ENCODE peak calls at places on chromosomes 7 and 10, in eight cellular contexts. One of them, this sample, is unnamed.

GRCh38 chr7:44867073-44867990 is 18.0 kb downstream of the PURB start:
- DNase-seq in heart left ventricle: peak
- DNase-seq in AG09319: no peak
- DNase-seq in A549: peak
- DNase-seq in AG09309: peak
- DNase-seq in stimulated activated CD4-positive, alpha-beta T cell treated with anti-CD3 and anti-CD28 coated beads, Interleukin-4, amount 100 ng/mL, for 24 hours: peak
- DNase-seq in pancreas: no peak
- DNase-seq in substantia nigra: no peak
- DNase-seq in this sample: peak

GRCh38 chr10:76429331-76429625 is 997.9 kb downstream of the LRMDA start:
- DNase-seq in heart left ventricle: no peak
- DNase-seq in AG09319: no peak
- DNase-seq in A549: no peak
- DNase-seq in AG09309: no peak
- DNase-seq in stimulated activated CD4-positive, alpha-beta T cell treated with anti-CD3 and anti-CD28 coated beads, Interleukin-4, amount 100 ng/mL, for 24 hours: no peak
- DNase-seq in pancreas: no peak
- DNase-seq in substantia nigra: no peak
- DNase-seq in this sample: no peak

GRCh38 chr10:95440756-95441546 is 120.2 kb downstream of the SORBS1 start:
- DNase-seq in heart left ventricle: no peak
- DNase-seq in AG09319: no peak
- DNase-seq in A549: no peak
- DNase-seq in AG09309: no peak
- DNase-seq in stimulated activated CD4-positive, alpha-beta T cell treated with anti-CD3 and anti-CD28 coated beads, Interleukin-4, amount 100 ng/mL, for 24 hours: no peak
- DNase-seq in pancreas: peak
- DNase-seq in substantia nigra: no peak
- DNase-seq in this sample: no peak

GRCh38 chr10:24556746-24557742 is 166.6 kb downstream of the ARHGAP21 start:
- DNase-seq in heart left ventricle: no peak
- DNase-seq in AG09319: peak
- DNase-seq in A549: peak
- DNase-seq in AG09309: peak
- DNase-seq in stimulated activated CD4-positive, alpha-beta T cell treated with anti-CD3 and anti-CD28 coated beads, Interleukin-4, amount 100 ng/mL, for 24 hours: peak
- DNase-seq in pancreas: no peak
- DNase-seq in substantia nigra: no peak
- DNase-seq in this sample: no peak

GRCh38 chr10:43322769-43323168 is 48.7 kb upstream of the FXYD4 start:
- DNase-seq in heart left ventricle: peak
- DNase-seq in AG09319: peak
- DNase-seq in A549: peak
- DNase-seq in AG09309: no peak
- DNase-seq in stimulated activated CD4-positive, alpha-beta T cell treated with anti-CD3 and anti-CD28 coated beads, Interleukin-4, amount 100 ng/mL, for 24 hours: peak
- DNase-seq in pancreas: peak
- DNase-seq in substantia nigra: peak
- DNase-seq in this sample: peak

GRCh38 chr10:11171452-11171851 is 153.8 kb downstream of the CELF2 start:
- DNase-seq in heart left ventricle: no peak
- DNase-seq in AG09319: no peak
- DNase-seq in A549: no peak
- DNase-seq in AG09309: no peak
- DNase-seq in stimulated activated CD4-positive, alpha-beta T cell treated with anti-CD3 and anti-CD28 coated beads, Interleukin-4, amount 100 ng/mL, for 24 hours: no peak
- DNase-seq in pancreas: no peak
- DNase-seq in substantia nigra: no peak
- DNase-seq in this sample: no peak

GRCh38 chr7:83469076-83469475 is 179.9 kb downstream of the SEMA3E start:
- DNase-seq in heart left ventricle: no peak
- DNase-seq in AG09319: peak
- DNase-seq in A549: no peak
- DNase-seq in AG09309: peak
- DNase-seq in stimulated activated CD4-positive, alpha-beta T cell treated with anti-CD3 and anti-CD28 coated beads, Interleukin-4, amount 100 ng/mL, for 24 hours: no peak
- DNase-seq in pancreas: no peak
- DNase-seq in substantia nigra: no peak
- DNase-seq in this sample: no peak

GRCh38 chr10:129935861-129936140 is 28.3 kb downstream of the EBF3 start:
- DNase-seq in heart left ventricle: no peak
- DNase-seq in AG09319: no peak
- DNase-seq in A549: no peak
- DNase-seq in AG09309: no peak
- DNase-seq in stimulated activated CD4-positive, alpha-beta T cell treated with anti-CD3 and anti-CD28 coated beads, Interleukin-4, amount 100 ng/mL, for 24 hours: no peak
- DNase-seq in pancreas: no peak
- DNase-seq in substantia nigra: no peak
- DNase-seq in this sample: no peak

GRCh38 chr10:106980711-106981460 is 183.6 kb downstream of the SORCS1 start:
- DNase-seq in heart left ventricle: no peak
- DNase-seq in AG09319: no peak
- DNase-seq in A549: no peak
- DNase-seq in AG09309: no peak
- DNase-seq in stimulated activated CD4-positive, alpha-beta T cell treated with anti-CD3 and anti-CD28 coated beads, Interleukin-4, amount 100 ng/mL, for 24 hours: no peak
- DNase-seq in pancreas: no peak
- DNase-seq in substantia nigra: no peak
- DNase-seq in this sample: no peak

GRCh38 chr10:86498608-86499007 is 23.0 kb downstream of the WAPL start:
- DNase-seq in heart left ventricle: no peak
- DNase-seq in AG09319: no peak
- DNase-seq in A549: no peak
- DNase-seq in AG09309: no peak
- DNase-seq in stimulated activated CD4-positive, alpha-beta T cell treated with anti-CD3 and anti-CD28 coated beads, Interleukin-4, amount 100 ng/mL, for 24 hours: no peak
- DNase-seq in pancreas: no peak
- DNase-seq in substantia nigra: no peak
- DNase-seq in this sample: no peak

GRCh38 chr10:14611971-14612693 is 162.6 kb downstream of the FAM107B start:
- DNase-seq in heart left ventricle: no peak
- DNase-seq in AG09319: no peak
- DNase-seq in A549: peak
- DNase-seq in AG09309: no peak
- DNase-seq in stimulated activated CD4-positive, alpha-beta T cell treated with anti-CD3 and anti-CD28 coated beads, Interleukin-4, amount 100 ng/mL, for 24 hours: no peak
- DNase-seq in pancreas: no peak
- DNase-seq in substantia nigra: no peak
- DNase-seq in this sample: no peak

GRCh38 chr10:44517635-44518034 is 132.7 kb upstream of the CXCL12 start:
- DNase-seq in heart left ventricle: no peak
- DNase-seq in AG09319: no peak
- DNase-seq in A549: no peak
- DNase-seq in AG09309: no peak
- DNase-seq in stimulated activated CD4-positive, alpha-beta T cell treated with anti-CD3 and anti-CD28 coated beads, Interleukin-4, amount 100 ng/mL, for 24 hours: no peak
- DNase-seq in pancreas: no peak
- DNase-seq in substantia nigra: no peak
- DNase-seq in this sample: no peak

GRCh38 chr10:76302936-76303656 is 871.7 kb downstream of the LRMDA start:
- DNase-seq in heart left ventricle: peak
- DNase-seq in AG09319: no peak
- DNase-seq in A549: no peak
- DNase-seq in AG09309: no peak
- DNase-seq in stimulated activated CD4-positive, alpha-beta T cell treated with anti-CD3 and anti-CD28 coated beads, Interleukin-4, amount 100 ng/mL, for 24 hours: no peak
- DNase-seq in pancreas: no peak
- DNase-seq in substantia nigra: no peak
- DNase-seq in this sample: no peak

GRCh38 chr7:97116308-97116707 is 1.2 kb upstream of the SDHAF3 start:
- DNase-seq in heart left ventricle: no peak
- DNase-seq in AG09319: no peak
- DNase-seq in A549: no peak
- DNase-seq in AG09309: no peak
- DNase-seq in stimulated activated CD4-positive, alpha-beta T cell treated with anti-CD3 and anti-CD28 coated beads, Interleukin-4, amount 100 ng/mL, for 24 hours: no peak
- DNase-seq in pancreas: no peak
- DNase-seq in substantia nigra: no peak
- DNase-seq in this sample: no peak

GRCh38 chr7:147197006-147197405 is 1080.4 kb downstream of the CNTNAP2 start:
- DNase-seq in heart left ventricle: no peak
- DNase-seq in AG09319: no peak
- DNase-seq in A549: no peak
- DNase-seq in AG09309: no peak
- DNase-seq in stimulated activated CD4-positive, alpha-beta T cell treated with anti-CD3 and anti-CD28 coated beads, Interleukin-4, amount 100 ng/mL, for 24 hours: no peak
- DNase-seq in pancreas: no peak
- DNase-seq in substantia nigra: no peak
- DNase-seq in this sample: no peak

GRCh38 chr7:144862612-144863319 is 26.9 kb upstream of the TPK1 start:
- DNase-seq in heart left ventricle: no peak
- DNase-seq in AG09319: no peak
- DNase-seq in A549: no peak
- DNase-seq in AG09309: no peak
- DNase-seq in stimulated activated CD4-positive, alpha-beta T cell treated with anti-CD3 and anti-CD28 coated beads, Interleukin-4, amount 100 ng/mL, for 24 hours: no peak
- DNase-seq in pancreas: no peak
- DNase-seq in substantia nigra: no peak
- DNase-seq in this sample: no peak

GRCh38 chr10:100377830-100378229 is 30.8 kb downstream of the SCD start:
- DNase-seq in heart left ventricle: no peak
- DNase-seq in AG09319: no peak
- DNase-seq in A549: no peak
- DNase-seq in AG09309: no peak
- DNase-seq in stimulated activated CD4-positive, alpha-beta T cell treated with anti-CD3 and anti-CD28 coated beads, Interleukin-4, amount 100 ng/mL, for 24 hours: no peak
- DNase-seq in pancreas: no peak
- DNase-seq in substantia nigra: no peak
- DNase-seq in this sample: no peak

GRCh38 chr10:31083765-31084184 is 52.1 kb upstream of the ZNF438 start:
- DNase-seq in heart left ventricle: no peak
- DNase-seq in AG09319: no peak
- DNase-seq in A549: peak
- DNase-seq in AG09309: no peak
- DNase-seq in stimulated activated CD4-positive, alpha-beta T cell treated with anti-CD3 and anti-CD28 coated beads, Interleukin-4, amount 100 ng/mL, for 24 hours: peak
- DNase-seq in pancreas: peak
- DNase-seq in substantia nigra: peak
- DNase-seq in this sample: peak

GRCh38 chr7:97835296-97836138 is 36.7 kb downstream of the ASNS start:
- DNase-seq in heart left ventricle: peak
- DNase-seq in AG09319: peak
- DNase-seq in A549: peak
- DNase-seq in AG09309: peak
- DNase-seq in stimulated activated CD4-positive, alpha-beta T cell treated with anti-CD3 and anti-CD28 coated beads, Interleukin-4, amount 100 ng/mL, for 24 hours: peak
- DNase-seq in pancreas: peak
- DNase-seq in substantia nigra: no peak
- DNase-seq in this sample: peak

GRCh38 chr7:66224171-66224773 is 19.1 kb downstream of the TPST1 start:
- DNase-seq in heart left ventricle: no peak
- DNase-seq in AG09319: no peak
- DNase-seq in A549: no peak
- DNase-seq in AG09309: no peak
- DNase-seq in stimulated activated CD4-positive, alpha-beta T cell treated with anti-CD3 and anti-CD28 coated beads, Interleukin-4, amount 100 ng/mL, for 24 hours: no peak
- DNase-seq in pancreas: no peak
- DNase-seq in substantia nigra: no peak
- DNase-seq in this sample: no peak

GRCh38 chr10:2137549-2138174 is 400.3 kb upstream of the ADARB2 start:
- DNase-seq in heart left ventricle: no peak
- DNase-seq in AG09319: no peak
- DNase-seq in A549: peak
- DNase-seq in AG09309: no peak
- DNase-seq in stimulated activated CD4-positive, alpha-beta T cell treated with anti-CD3 and anti-CD28 coated beads, Interleukin-4, amount 100 ng/mL, for 24 hours: no peak
- DNase-seq in pancreas: no peak
- DNase-seq in substantia nigra: no peak
- DNase-seq in this sample: peak

GRCh38 chr10:122632561-122632960 is 67.1 kb downstream of the C10orf120 start:
- DNase-seq in heart left ventricle: no peak
- DNase-seq in AG09319: no peak
- DNase-seq in A549: no peak
- DNase-seq in AG09309: no peak
- DNase-seq in stimulated activated CD4-positive, alpha-beta T cell treated with anti-CD3 and anti-CD28 coated beads, Interleukin-4, amount 100 ng/mL, for 24 hours: no peak
- DNase-seq in pancreas: peak
- DNase-seq in substantia nigra: no peak
- DNase-seq in this sample: no peak

GRCh38 chr7:154841731-154842331 is 161.1 kb downstream of the PAXIP1 start:
- DNase-seq in heart left ventricle: no peak
- DNase-seq in AG09319: no peak
- DNase-seq in A549: no peak
- DNase-seq in AG09309: no peak
- DNase-seq in stimulated activated CD4-positive, alpha-beta T cell treated with anti-CD3 and anti-CD28 coated beads, Interleukin-4, amount 100 ng/mL, for 24 hours: no peak
- DNase-seq in pancreas: no peak
- DNase-seq in substantia nigra: no peak
- DNase-seq in this sample: no peak

GRCh38 chr7:24129597-24129996 is 154.4 kb upstream of the NPY start:
- DNase-seq in heart left ventricle: no peak
- DNase-seq in AG09319: peak
- DNase-seq in A549: no peak
- DNase-seq in AG09309: peak
- DNase-seq in stimulated activated CD4-positive, alpha-beta T cell treated with anti-CD3 and anti-CD28 coated beads, Interleukin-4, amount 100 ng/mL, for 24 hours: no peak
- DNase-seq in pancreas: no peak
- DNase-seq in substantia nigra: no peak
- DNase-seq in this sample: no peak

GRCh38 chr10:35390441-35390840 is 54.1 kb downstream of the CCNY start:
- DNase-seq in heart left ventricle: no peak
- DNase-seq in AG09319: no peak
- DNase-seq in A549: no peak
- DNase-seq in AG09309: no peak
- DNase-seq in stimulated activated CD4-positive, alpha-beta T cell treated with anti-CD3 and anti-CD28 coated beads, Interleukin-4, amount 100 ng/mL, for 24 hours: no peak
- DNase-seq in pancreas: no peak
- DNase-seq in substantia nigra: no peak
- DNase-seq in this sample: no peak

GRCh38 chr10:125037145-125037544 is 95.2 kb downstream of the ZRANB1 start:
- DNase-seq in heart left ventricle: no peak
- DNase-seq in AG09319: no peak
- DNase-seq in A549: peak
- DNase-seq in AG09309: no peak
- DNase-seq in stimulated activated CD4-positive, alpha-beta T cell treated with anti-CD3 and anti-CD28 coated beads, Interleukin-4, amount 100 ng/mL, for 24 hours: no peak
- DNase-seq in pancreas: peak
- DNase-seq in substantia nigra: no peak
- DNase-seq in this sample: no peak

GRCh38 chr10:125102821-125103220 is 57.5 kb downstream of the CTBP2 start:
- DNase-seq in heart left ventricle: no peak
- DNase-seq in AG09319: no peak
- DNase-seq in A549: no peak
- DNase-seq in AG09309: no peak
- DNase-seq in stimulated activated CD4-positive, alpha-beta T cell treated with anti-CD3 and anti-CD28 coated beads, Interleukin-4, amount 100 ng/mL, for 24 hours: no peak
- DNase-seq in pancreas: peak
- DNase-seq in substantia nigra: no peak
- DNase-seq in this sample: no peak

GRCh38 chr7:93592588-93593266 is 18.2 kb upstream of the CALCR start:
- DNase-seq in heart left ventricle: no peak
- DNase-seq in AG09319: no peak
- DNase-seq in A549: no peak
- DNase-seq in AG09309: no peak
- DNase-seq in stimulated activated CD4-positive, alpha-beta T cell treated with anti-CD3 and anti-CD28 coated beads, Interleukin-4, amount 100 ng/mL, for 24 hours: no peak
- DNase-seq in pancreas: no peak
- DNase-seq in substantia nigra: no peak
- DNase-seq in this sample: no peak

GRCh38 chr10:24762966-24763623 is 39.4 kb upstream of the ARHGAP21 start:
- DNase-seq in heart left ventricle: no peak
- DNase-seq in AG09319: no peak
- DNase-seq in A549: peak
- DNase-seq in AG09309: no peak
- DNase-seq in stimulated activated CD4-positive, alpha-beta T cell treated with anti-CD3 and anti-CD28 coated beads, Interleukin-4, amount 100 ng/mL, for 24 hours: no peak
- DNase-seq in pancreas: no peak
- DNase-seq in substantia nigra: no peak
- DNase-seq in this sample: no peak

GRCh38 chr10:100481462-100482081 is 18.8 kb downstream of the WNT8B start:
- DNase-seq in heart left ventricle: peak
- DNase-seq in AG09319: peak
- DNase-seq in A549: peak
- DNase-seq in AG09309: peak
- DNase-seq in stimulated activated CD4-positive, alpha-beta T cell treated with anti-CD3 and anti-CD28 coated beads, Interleukin-4, amount 100 ng/mL, for 24 hours: peak
- DNase-seq in pancreas: peak
- DNase-seq in substantia nigra: peak
- DNase-seq in this sample: peak

GRCh38 chr7:143318661-143319060 is 2.8 kb downstream of the CLCN1 start:
- DNase-seq in heart left ventricle: peak
- DNase-seq in AG09319: peak
- DNase-seq in A549: no peak
- DNase-seq in AG09309: no peak
- DNase-seq in stimulated activated CD4-positive, alpha-beta T cell treated with anti-CD3 and anti-CD28 coated beads, Interleukin-4, amount 100 ng/mL, for 24 hours: no peak
- DNase-seq in pancreas: no peak
- DNase-seq in substantia nigra: no peak
- DNase-seq in this sample: no peak

GRCh38 chr10:2790437-2790836 is 276.9 kb upstream of the PFKP start:
- DNase-seq in heart left ventricle: no peak
- DNase-seq in AG09319: no peak
- DNase-seq in A549: no peak
- DNase-seq in AG09309: no peak
- DNase-seq in stimulated activated CD4-positive, alpha-beta T cell treated with anti-CD3 and anti-CD28 coated beads, Interleukin-4, amount 100 ng/mL, for 24 hours: no peak
- DNase-seq in pancreas: no peak
- DNase-seq in substantia nigra: no peak
- DNase-seq in this sample: no peak

GRCh38 chr10:132897516-132898381 is 44.6 kb downstream of the CFAP46 start:
- DNase-seq in heart left ventricle: peak
- DNase-seq in AG09319: no peak
- DNase-seq in A549: no peak
- DNase-seq in AG09309: no peak
- DNase-seq in stimulated activated CD4-positive, alpha-beta T cell treated with anti-CD3 and anti-CD28 coated beads, Interleukin-4, amount 100 ng/mL, for 24 hours: no peak
- DNase-seq in pancreas: no peak
- DNase-seq in substantia nigra: no peak
- DNase-seq in this sample: no peak

GRCh38 chr7:66182920-66183319 is 22.2 kb upstream of the TPST1 start:
- DNase-seq in heart left ventricle: no peak
- DNase-seq in AG09319: no peak
- DNase-seq in A549: no peak
- DNase-seq in AG09309: no peak
- DNase-seq in stimulated activated CD4-positive, alpha-beta T cell treated with anti-CD3 and anti-CD28 coated beads, Interleukin-4, amount 100 ng/mL, for 24 hours: no peak
- DNase-seq in pancreas: no peak
- DNase-seq in substantia nigra: no peak
- DNase-seq in this sample: no peak